ENCODE peak calls at places on chromosomes 1 and 21, in ten cellular contexts. H is pancreas, B is fibroblast of lung, L is WERI-Rb-1, J is astrocyte of the cerebellum, N is A673, G is omental fat pad, V is GM23338, A is retinal pigment epithelial cell, R is DND-41. I is an unnamed sample.

GRCh38 chr1:108962681-108963051 is 618 bp downstream of the CLCC1 start:
- DNase-seq in H (peak), B (peak), L (peak), J (no peak), N (no peak), G (no peak), V (peak), A (no peak), R (no peak), I (peak)

GRCh38 chr1:117674521-117675400 is 68.9 kb downstream of the TENT5C start:
- DNase-seq in H (peak), B (peak), L (peak), J (no peak), N (peak), G (no peak), V (no peak), A (no peak), R (no peak), I (peak)

GRCh38 chr1:30540611-30541192 is 182.7 kb downstream of the MATN1 start:
- DNase-seq in H (no peak), B (no peak), L (no peak), J (no peak), N (no peak), G (no peak), V (no peak), A (no peak), R (no peak), I (no peak)

GRCh38 chr1:60916178-60916577 is 166.2 kb upstream of the NFIA start:
- DNase-seq in H (no peak), B (no peak), L (no peak), J (no peak), N (no peak), G (no peak), V (no peak), A (no peak), R (no peak), I (no peak)

GRCh38 chr1:201311356-201312011 is 28.2 kb downstream of the PKP1 start:
- DNase-seq in H (no peak), B (no peak), L (no peak), J (no peak), N (peak), G (no peak), V (no peak), A (no peak), R (peak), I (peak)

GRCh38 chr1:77487631-77488030 is 194.8 kb downstream of the ZZZ3 start:
- DNase-seq in H (no peak), B (no peak), L (peak), J (no peak), N (peak), G (no peak), V (no peak), A (no peak), R (no peak), I (no peak)

GRCh38 chr1:184553845-184554244 is 167.0 kb downstream of the C1orf21 start:
- DNase-seq in H (no peak), B (no peak), L (no peak), J (no peak), N (peak), G (no peak), V (no peak), A (no peak), R (no peak), I (no peak)

GRCh38 chr1:30638086-30638485 is 85.3 kb downstream of the MATN1 start:
- DNase-seq in H (no peak), B (no peak), L (no peak), J (no peak), N (no peak), G (no peak), V (no peak), A (no peak), R (no peak), I (no peak)

GRCh38 chr1:212515329-212515760 is 82.6 kb downstream of the NENF start:
- DNase-seq in H (no peak), B (no peak), L (peak), J (no peak), N (peak), G (no peak), V (peak), A (peak), R (no peak), I (no peak)

DNA sequence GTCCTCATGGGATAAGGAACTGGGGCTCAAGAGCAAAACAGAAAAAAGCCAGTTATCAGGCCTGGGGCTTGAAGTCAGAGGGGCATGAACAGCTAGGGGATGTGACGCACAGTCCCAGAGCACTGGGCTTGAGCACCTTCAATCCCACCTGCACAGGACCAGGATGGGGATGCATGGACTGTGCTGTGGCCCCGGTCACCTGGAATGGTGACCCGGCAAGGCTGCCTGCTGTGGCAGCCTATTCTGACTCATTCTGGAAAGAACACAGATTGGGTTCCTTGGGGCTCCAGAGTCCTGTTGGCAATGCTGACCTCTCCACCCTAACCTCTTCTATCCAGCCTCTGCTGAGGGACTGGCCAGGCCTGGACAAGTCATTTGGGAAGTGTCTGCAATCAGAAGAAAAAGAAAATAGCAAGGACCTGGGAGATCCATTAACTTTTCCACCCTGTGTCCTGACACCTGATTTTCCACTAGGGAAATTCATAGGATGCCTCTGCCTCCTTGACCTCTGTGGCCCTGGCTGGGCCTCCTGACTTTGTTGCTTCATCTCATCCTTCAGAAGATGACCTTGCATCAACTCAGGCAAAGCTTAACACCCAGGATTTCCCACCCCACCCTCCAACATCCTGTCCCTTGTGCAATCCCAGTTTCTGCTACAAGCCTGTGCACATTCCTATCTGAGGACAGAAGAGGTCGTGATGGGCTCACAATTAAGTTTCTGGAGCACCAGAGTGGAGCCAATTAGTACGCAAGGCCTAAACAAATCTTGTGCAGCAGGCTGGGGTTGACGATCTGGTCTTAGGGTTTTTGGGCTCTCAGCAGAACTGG is 17.9 kb upstream of the FMOD start:
- DNase-seq in H (no peak), B (peak), L (peak), J (no peak), N (no peak), G (no peak), V (no peak), A (no peak), R (no peak), I (no peak)
- TF ChIP-seq CTCF in H (no peak), B (peak), L (peak), J (no peak), N (no peak), G (no peak), V (no peak), A (peak), R (no peak), I (no peak)

GRCh38 chr1:218983848-218984247 is 189.8 kb upstream of the LYPLAL1 start:
- DNase-seq in H (no peak), B (no peak), L (peak), J (no peak), N (peak), G (no peak), V (peak), A (no peak), R (peak), I (no peak)
- TF ChIP-seq CTCF in H (no peak), B (peak), L (peak), J (peak), N (peak), G (no peak), V (peak), A (peak), R (peak), I (no peak)

DNA sequence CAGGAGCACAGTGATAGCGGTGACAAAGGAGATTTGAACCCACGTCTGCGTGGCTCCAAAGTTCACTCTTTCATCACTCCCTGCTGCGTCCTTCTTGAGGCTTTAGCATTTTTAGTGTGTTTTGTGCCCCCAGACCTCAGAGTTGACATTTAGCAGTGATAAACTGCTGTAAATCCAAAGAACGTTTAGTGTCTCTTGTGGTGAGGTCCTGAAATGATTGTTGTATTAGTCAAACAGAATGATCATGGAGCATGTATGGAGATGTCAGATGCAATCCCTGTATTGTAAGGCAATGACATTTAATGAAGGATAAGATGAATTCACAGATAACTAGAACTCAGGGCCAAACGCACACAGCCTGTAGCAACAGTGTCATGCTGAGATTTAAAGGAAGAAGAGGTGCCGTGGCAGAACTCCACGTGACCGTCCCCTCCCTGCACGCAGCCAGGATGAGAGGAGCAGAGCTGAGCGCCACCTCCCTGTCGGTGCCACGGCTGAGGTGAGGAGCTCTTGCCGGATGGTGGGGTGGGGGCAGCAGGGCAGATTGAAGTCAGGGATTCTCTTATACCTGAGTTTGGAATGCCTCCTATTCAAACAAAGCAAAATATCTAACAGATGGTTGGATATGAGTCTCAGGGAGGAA is 30.0 kb downstream of the NTPCR start:
- DNase-seq in H (no peak), B (peak), L (peak), J (no peak), N (no peak), G (no peak), V (peak), A (no peak), R (no peak), I (no peak)
- TF ChIP-seq CTCF in H (no peak), B (no peak), L (peak), J (no peak), N (no peak), G (no peak), V (no peak), A (no peak), R (no peak), I (no peak)

GRCh38 chr21:28016571-28016970 is 976.1 kb downstream of the LTN1 start:
- DNase-seq in H (no peak), B (peak), L (no peak), J (no peak), N (peak), G (no peak), V (no peak), A (peak), R (no peak), I (no peak)

GRCh38 chr21:28018213-28018612 is 974.5 kb downstream of the LTN1 start:
- DNase-seq in H (no peak), B (no peak), L (no peak), J (no peak), N (no peak), G (no peak), V (no peak), A (no peak), R (no peak), I (no peak)

DNA sequence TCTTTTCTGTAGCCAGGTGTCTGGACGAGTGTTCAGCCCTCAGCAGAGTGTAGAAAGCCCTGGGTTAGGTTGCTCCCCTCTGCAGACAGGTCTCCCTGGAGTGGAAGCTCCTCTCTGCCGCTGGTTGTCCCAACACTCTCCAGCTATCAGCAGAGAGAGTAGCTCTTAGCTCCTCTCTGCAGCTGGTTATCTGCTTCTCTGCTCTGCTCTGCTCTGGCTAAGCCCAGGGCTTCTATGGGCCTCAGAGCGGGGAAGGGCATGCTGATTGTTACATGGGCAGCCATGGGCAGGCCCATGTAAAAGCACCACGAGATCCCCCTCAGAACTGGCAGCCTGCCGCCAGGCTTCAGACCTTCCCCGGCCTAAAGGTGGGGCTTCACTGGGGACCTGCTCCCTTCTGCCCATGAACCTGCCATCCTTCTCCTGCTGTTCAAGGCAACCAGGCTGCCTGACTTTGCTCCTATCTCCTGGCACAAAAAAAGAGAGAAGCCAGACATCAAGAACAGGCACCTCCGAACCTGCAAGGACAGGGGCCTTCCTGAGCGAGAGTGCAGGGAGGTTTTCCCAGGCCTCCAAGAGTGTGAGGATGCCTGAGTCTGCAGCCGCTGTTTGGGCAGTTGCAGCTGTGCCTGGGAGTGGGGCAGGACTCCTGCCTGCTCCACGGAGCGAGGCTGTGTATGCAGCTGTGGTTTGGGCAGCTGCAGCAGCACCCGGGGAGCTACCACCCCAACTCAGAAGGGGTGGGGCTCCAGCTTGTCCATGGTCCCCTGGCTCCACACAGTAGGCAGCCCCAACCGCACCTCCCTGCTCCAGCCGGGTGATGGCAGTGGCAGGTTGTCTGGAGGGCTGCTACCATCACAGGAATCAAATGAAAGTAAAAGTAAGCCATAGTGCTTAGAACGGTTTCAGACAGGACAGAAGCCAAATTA is 973.7 kb downstream of the LTN1 start:
- DNase-seq in H (peak), B (no peak), L (no peak), J (no peak), N (no peak), G (no peak), V (peak), A (no peak), R (peak), I (no peak)
- TF ChIP-seq CTCF in H (no peak), B (no peak), L (peak), J (no peak), N (no peak), G (no peak), V (peak), A (no peak), R (no peak), I (no peak)

DNA sequence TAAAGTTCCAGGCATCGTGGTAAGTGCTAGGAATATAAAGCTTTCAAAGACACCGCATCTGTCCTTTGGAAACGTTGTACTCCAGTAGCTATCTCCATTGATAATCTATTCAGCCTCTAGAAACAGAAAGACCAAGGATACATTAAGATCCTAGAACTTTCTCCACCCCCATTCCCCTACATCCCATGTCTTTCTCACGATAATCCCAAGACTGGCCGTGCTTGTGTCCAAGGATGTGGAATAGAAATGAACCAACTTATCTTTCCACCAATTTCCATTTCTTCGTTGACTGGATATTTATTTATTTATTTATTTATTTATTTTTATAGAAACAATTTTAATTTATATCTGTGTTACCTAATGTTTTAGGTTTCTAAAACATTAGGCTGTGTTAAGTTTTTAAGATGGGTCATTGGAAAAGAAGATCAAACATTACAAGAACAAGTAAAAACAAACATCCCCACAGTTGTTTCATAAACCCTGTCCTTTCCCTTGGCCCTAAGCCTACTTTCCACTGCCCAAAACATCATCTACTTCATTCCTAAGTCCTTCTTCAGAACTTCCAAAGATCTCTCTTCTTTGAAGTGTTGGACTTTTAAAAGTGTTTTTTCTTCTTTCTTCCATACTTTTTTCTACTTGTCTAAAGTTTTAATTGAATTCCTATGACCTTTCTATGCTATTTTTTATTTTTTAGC is 39.7 kb downstream of the LRRC8C start:
- DNase-seq in H (no peak), B (peak), L (no peak), J (no peak), N (no peak), G (no peak), V (no peak), A (no peak), R (no peak), I (no peak)
- TF ChIP-seq CTCF in H (no peak), B (no peak), L (no peak), J (no peak), N (no peak), G (no peak), V (no peak), A (no peak), R (no peak), I (no peak)

GRCh38 chr1:5640845-5641244 is 351.4 kb downstream of the NPHP4 start:
- DNase-seq in H (no peak), B (no peak), L (peak), J (no peak), N (peak), G (no peak), V (peak), A (no peak), R (no peak), I (no peak)
- TF ChIP-seq CTCF in H (no peak), B (no peak), L (peak), J (no peak), N (peak), G (no peak), V (no peak), A (no peak), R (peak), I (no peak)

GRCh38 chr1:26861286-26861701 is 1.7 kb upstream of the SFN start:
- DNase-seq in H (no peak), B (peak), L (no peak), J (no peak), N (peak), G (no peak), V (peak), A (no peak), R (no peak), I (no peak)
- TF ChIP-seq CTCF in H (no peak), B (peak), L (peak), J (peak), N (peak), G (no peak), V (peak), A (peak), R (peak), I (no peak)